ENCODE peak calls at places on chromosomes 4 and X, in six cellular contexts. X is K562, O is A549, B is GM12878, D is HepG2, V is endothelial cell of umbilical vein. K is an unnamed sample.

GRCh38 chr4:47002593-47002992 is 9.2 kb upstream of the GABRA4 start:
- DNase-seq in X (no peak), O (no peak), B (no peak), D (no peak), V (no peak), K (no peak)

GRCh38 chrX:46957299-46957698 is 45.1 kb downstream of the JADE3 start:
- DNase-seq in X (no peak), O (no peak), B (no peak), D (no peak), V (peak), K (no peak)

GRCh38 chr4:72442715-72443114 is 126.3 kb downstream of the ADAMTS3 start:
- DNase-seq in X (no peak), O (no peak), B (no peak), D (no peak), V (no peak), K (no peak)

GRCh38 chr4:173380987-173381386 is 10.2 kb downstream of the SAP30 start:
- DNase-seq in X (no peak), O (no peak), B (no peak), D (no peak), V (no peak), K (no peak)

GRCh38 chr4:80187677-80188076 is 9.6 kb upstream of the PRDM8 start:
- DNase-seq in X (no peak), O (no peak), B (no peak), D (no peak), V (no peak), K (no peak)

GRCh38 chrX:68658530-68658929 is 11.1 kb downstream of the STARD8 start:
- DNase-seq in X (no peak), O (no peak), B (no peak), D (no peak), V (no peak), K (no peak)

GRCh38 chr4:163391756-163392155 is 48.1 kb downstream of the NPY5R start:
- DNase-seq in X (no peak), O (no peak), B (no peak), D (no peak), V (no peak), K (no peak)

GRCh38 chr4:55008166-55009056 is 117.0 kb downstream of the KDR start:
- DNase-seq in X (peak), O (peak), B (no peak), D (no peak), V (peak), K (peak)

GRCh38 chrX:39953027-39953426 is 144.7 kb downstream of the BCOR start:
- DNase-seq in X (no peak), O (no peak), B (no peak), D (no peak), V (no peak), K (no peak)

GRCh38 chr4:47500776-47501175 is 15.7 kb downstream of the ATP10D start:
- DNase-seq in X (no peak), O (no peak), B (no peak), D (no peak), V (no peak), K (no peak)

GRCh38 chr4:156237192-156237591 is 283.5 kb upstream of the CTSO start:
- DNase-seq in X (no peak), O (no peak), B (no peak), D (no peak), V (no peak), K (no peak)

GRCh38 chrX:129777218-129777768 is 2.5 kb upstream of the SASH3 start:
- DNase-seq in X (no peak), O (no peak), B (no peak), D (peak), V (peak), K (peak)

GRCh38 chrX:106932492-106932923 is 12.3 kb downstream of the CLDN2 start:
- DNase-seq in X (no peak), O (peak), B (no peak), D (peak), V (peak), K (no peak)

GRCh38 chr4:77669911-77670590 is 64.4 kb downstream of the CXCL13 start:
- DNase-seq in X (no peak), O (no peak), B (no peak), D (no peak), V (peak), K (no peak)

GRCh38 chrX:43676960-43677582 is 21.0 kb downstream of the MAOA start:
- DNase-seq in X (no peak), O (no peak), B (no peak), D (peak), V (no peak), K (no peak)

GRCh38 chr4:54497947-54498346 is 159.8 kb upstream of the KIT start:
- DNase-seq in X (no peak), O (no peak), B (no peak), D (no peak), V (no peak), K (no peak)

GRCh38 chrX:135193740-135194139 is 22.5 kb upstream of the CT55 start:
- DNase-seq in X (no peak), O (no peak), B (no peak), D (no peak), V (no peak), K (no peak)

GRCh38 chr4:98688416-98689290 is 30.2 kb upstream of the TSPAN5 start:
- DNase-seq in X (peak), O (peak), B (no peak), D (peak), V (peak), K (peak)

GRCh38 chr4:86940176-86940575 is 5.4 kb downstream of the AFF1 start:
- DNase-seq in X (no peak), O (no peak), B (no peak), D (no peak), V (peak), K (no peak)

GRCh38 chrX:45449982-45450381 is 249.3 kb upstream of the DIPK2B start:
- DNase-seq in X (no peak), O (no peak), B (no peak), D (no peak), V (no peak), K (no peak)

GRCh38 chrX:12210196-12210815 is 72.0 kb downstream of the FRMPD4 start:
- DNase-seq in X (no peak), O (peak), B (no peak), D (no peak), V (no peak), K (no peak)

GRCh38 chrX:103464071-103464773 is 55.1 kb downstream of the RAB40A start:
- DNase-seq in X (peak), O (peak), B (no peak), D (peak), V (peak), K (peak)

GRCh38 chr4:123976285-123976684 is 579.7 kb downstream of the SPRY1 start:
- DNase-seq in X (no peak), O (no peak), B (no peak), D (no peak), V (peak), K (no peak)

GRCh38 chr4:46016306-46016705 is 107.5 kb downstream of the GABRG1 start:
- DNase-seq in X (no peak), O (no peak), B (no peak), D (no peak), V (no peak), K (peak)

GRCh38 chr4:82797048-82797590 is 1.5 kb downstream of the SCD5 start:
- DNase-seq in X (no peak), O (no peak), B (no peak), D (no peak), V (peak), K (no peak)

GRCh38 chr4:126130200-126130599 is 815.4 kb downstream of the FAT4 start:
- DNase-seq in X (no peak), O (no peak), B (no peak), D (no peak), V (no peak), K (no peak)

GRCh38 chrX:153937056-153937455 is 2.2 kb upstream of the NAA10 start:
- DNase-seq in X (no peak), O (no peak), B (no peak), D (no peak), V (no peak), K (no peak)

GRCh38 chrX:153935326-153935851 is 552 bp upstream of the NAA10 start:
- DNase-seq in X (no peak), O (no peak), B (no peak), D (no peak), V (no peak), K (no peak)

GRCh38 chrX:153941331-153942252 is 2.9 kb downstream of the RENBP start:
- DNase-seq in X (peak), O (no peak), B (no peak), D (peak), V (no peak), K (no peak)

GRCh38 chrX:153938226-153938786 is 3.5 kb upstream of the NAA10 start:
- DNase-seq in X (no peak), O (no peak), B (no peak), D (no peak), V (no peak), K (no peak)

GRCh38 chrX:153939573-153939972 is 4.7 kb upstream of the NAA10 start:
- DNase-seq in X (no peak), O (no peak), B (no peak), D (no peak), V (no peak), K (no peak)
- TF ChIP-seq MYC in X (no peak), O (no peak), B (no peak), D (no peak), V (no peak), K (no peak)

DNA sequence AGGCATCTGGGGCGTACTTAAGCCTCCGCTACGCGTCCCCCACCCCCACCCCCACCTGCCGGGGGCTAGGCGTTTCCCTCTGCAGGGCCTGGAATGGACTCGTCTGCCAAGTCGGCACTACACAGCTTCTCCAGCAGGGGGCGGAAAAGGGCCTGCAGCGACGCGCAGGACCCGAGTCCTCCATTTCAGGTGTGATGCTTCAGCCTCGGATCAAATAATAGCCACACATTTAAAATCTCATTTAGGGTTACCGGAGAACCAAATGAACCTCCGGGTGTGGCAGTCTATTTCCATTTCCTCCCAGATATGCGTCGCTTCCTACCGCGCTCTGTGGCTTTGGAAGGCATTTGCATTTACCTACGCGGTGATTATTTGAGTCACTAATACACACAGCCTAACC is 2.9 kb downstream of the PAK3 start:
- DNase-seq in X (peak), O (peak), B (no peak), D (peak), V (no peak), K (peak)
- TF ChIP-seq MAX in X (no peak), O (no peak), B (no peak), D (no peak), V (no peak), K (no peak)

DNA sequence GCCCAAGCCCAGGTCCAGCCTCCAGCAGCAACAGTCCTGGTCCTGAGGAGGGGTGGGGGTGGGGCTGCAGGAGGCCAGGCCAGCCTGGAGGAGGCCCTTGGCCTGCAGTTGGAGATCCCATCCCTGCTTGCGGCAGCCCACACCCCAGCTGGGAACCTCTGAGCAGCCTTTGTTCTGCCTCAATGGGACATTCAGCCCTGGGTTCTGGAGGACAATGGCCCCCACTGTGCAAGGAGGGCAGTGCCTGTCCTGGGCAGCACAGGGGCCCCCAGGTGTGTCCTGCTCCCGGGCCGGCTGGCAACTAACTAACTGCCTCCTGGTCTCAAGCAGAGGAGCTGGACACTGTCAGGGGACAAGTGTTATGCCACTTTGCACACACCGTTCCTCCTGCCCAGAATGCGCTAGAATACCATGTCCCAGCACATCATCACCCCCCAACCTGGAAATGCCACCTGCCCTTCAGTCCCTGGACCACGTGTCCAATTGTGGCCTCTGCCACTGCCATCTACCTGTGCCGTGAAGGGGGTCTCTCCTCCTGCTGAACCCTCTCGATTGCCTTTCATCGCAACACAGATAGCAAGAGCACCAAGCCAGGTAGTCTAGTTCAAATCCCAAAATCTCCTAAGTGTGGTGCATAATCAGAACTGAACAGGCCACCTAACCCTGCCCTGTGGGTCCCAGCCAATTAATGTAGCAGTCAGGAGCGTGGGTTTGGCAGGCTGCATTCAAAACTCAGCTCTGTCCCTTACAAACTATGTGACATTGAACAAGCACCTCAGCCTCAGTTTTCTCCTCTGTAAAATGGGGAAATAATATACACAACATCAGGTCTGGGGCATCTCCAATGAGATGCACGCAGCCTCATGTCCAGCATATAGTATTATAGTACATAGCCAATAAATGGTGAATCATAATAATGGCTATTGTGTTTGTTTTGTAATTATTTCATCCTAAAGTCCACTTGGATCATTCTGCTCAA is 8.8 kb downstream of the PPP2R2C start:
- DNase-seq in X (no peak), O (no peak), B (no peak), D (no peak), V (no peak), K (no peak)
- TF ChIP-seq MYC in X (no peak), O (no peak), B (no peak), D (no peak), V (no peak), K (no peak)

GRCh38 chrX:65595460-65595876 is 60.9 kb upstream of the LAS1L start:
- DNase-seq in X (peak), O (peak), B (peak), D (peak), V (peak), K (peak)

GRCh38 chrX:65601126-65601525 is 66.3 kb upstream of the MSN start:
- DNase-seq in X (no peak), O (no peak), B (no peak), D (no peak), V (no peak), K (no peak)

GRCh38 chrX:65598559-65599147 is 64.1 kb upstream of the LAS1L start:
- DNase-seq in X (no peak), O (no peak), B (no peak), D (no peak), V (no peak), K (peak)

GRCh38 chrX:65600106-65600505 is 65.5 kb upstream of the LAS1L start:
- DNase-seq in X (no peak), O (no peak), B (no peak), D (no peak), V (no peak), K (no peak)

DNA sequence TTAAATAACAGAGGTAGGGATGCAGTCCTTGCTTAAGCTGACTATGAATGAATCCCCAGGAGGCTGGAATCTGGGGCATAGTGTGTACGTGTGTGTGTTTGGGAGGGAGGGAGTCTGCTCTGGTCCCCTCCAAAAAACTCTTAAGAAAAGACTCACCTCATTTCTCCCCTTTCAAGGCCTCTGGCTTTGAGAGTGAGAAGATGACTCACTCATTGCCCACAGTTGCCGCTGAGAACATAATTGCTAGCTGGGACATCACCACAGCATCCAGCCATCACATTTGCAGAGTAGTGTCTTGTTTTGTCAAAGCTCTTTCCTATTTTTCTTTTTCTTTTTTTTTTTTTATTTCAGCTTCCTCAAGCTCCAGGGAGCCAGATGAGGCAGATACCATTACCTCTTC is 61.7 kb upstream of the LAS1L start:
- DNase-seq in X (peak), O (no peak), B (peak), D (no peak), V (peak), K (peak)
- TF ChIP-seq MAX in X (no peak), O (no peak), B (no peak), D (no peak), V (no peak), K (no peak)